ENCODE peak calls at places on chromosomes 7 and 10, in eight cellular contexts. V is GM20000; H is BJ; B is NCI-H774; U is activated CD8-positive, alpha-beta memory T cell treated with anti-CD3 and anti-CD28 coated beads, Interleukin-2, amount 50 U/mL, for 48 hours; K is adipocyte; P is stimulated activated CD4-positive, alpha-beta T cell treated with anti-CD3 and anti-CD28 coated beads, Interleukin-2, amount 100 ng/mL, for 48 hours; X is lower leg skin. Q is an unnamed sample.

GRCh38 chr10:72953687-72954086 is 919 bp downstream of the PLA2G12B start:
- DNase-seq in X (no peak), H (no peak), P (no peak), B (no peak), U (no peak), K (peak), V (no peak), Q (no peak)

GRCh38 chr10:70679498-70679897 is 7.2 kb downstream of the ADAMTS14 start:
- DNase-seq in K (peak), X (peak), P (no peak), U (no peak), V (no peak), H (peak), B (no peak), Q (no peak)

GRCh38 chr7:137851361-137851945 is 4.7 kb upstream of the DGKI start:
- DNase-seq in B (no peak), U (no peak), H (no peak), P (no peak), X (no peak), V (no peak), K (peak), Q (no peak)

GRCh38 chr10:71025535-71025934 is 137.2 kb upstream of the PCBD1 start:
- DNase-seq in B (no peak), H (no peak), U (no peak), K (no peak), P (no peak), V (no peak), X (no peak), Q (no peak)

GRCh38 chr7:2165239-2165609 is 67.5 kb downstream of the MAD1L1 start:
- DNase-seq in P (no peak), B (no peak), V (no peak), H (no peak), X (no peak), K (no peak), U (no peak), Q (peak)

GRCh38 chr10:114266521-114266920 is 27.5 kb downstream of the VWA2 start:
- DNase-seq in K (no peak), V (no peak), U (no peak), X (no peak), H (no peak), P (no peak), B (no peak), Q (no peak)

GRCh38 chr7:112071856-112072255 is 134.3 kb downstream of the DOCK4 start:
- DNase-seq in K (no peak), H (no peak), B (no peak), V (no peak), P (no peak), U (no peak), X (no peak), Q (no peak)

GRCh38 chr7:28195925-28196324 is 15.3 kb upstream of the JAZF1 start:
- DNase-seq in H (no peak), P (no peak), U (no peak), X (no peak), B (no peak), V (no peak), K (no peak), Q (no peak)

GRCh38 chr7:31633894-31634494 is 53.0 kb upstream of the PPP1R17 start:
- DNase-seq in P (no peak), V (peak), H (peak), U (no peak), K (peak), B (peak), X (no peak), Q (no peak)

GRCh38 chr7:128903621-128904361 is 6.7 kb downstream of the KCP start:
- DNase-seq in V (peak), U (no peak), H (no peak), X (peak), P (no peak), K (no peak), B (no peak), Q (no peak)

GRCh38 chr7:39950473-39951155 is 558 bp downstream of the CDK13 start:
- DNase-seq in P (peak), U (peak), B (peak), X (peak), V (peak), K (peak), H (no peak), Q (no peak)

GRCh38 chr7:156892086-156892800 is 740 bp downstream of the LMBR1 start:
- DNase-seq in U (peak), P (peak), X (peak), K (peak), V (peak), B (peak), H (no peak), Q (peak)

GRCh38 chr7:155867280-155867679 is 55.0 kb upstream of the SHH start:
- DNase-seq in K (no peak), V (no peak), B (no peak), X (no peak), H (no peak), U (no peak), P (no peak), Q (no peak)

GRCh38 chr7:98616381-98617050 is 569 bp upstream of the NPTX2 start:
- DNase-seq in P (no peak), B (no peak), K (peak), V (peak), X (no peak), U (no peak), H (no peak), Q (no peak)

GRCh38 chr10:96991313-96991841 is 159.3 kb downstream of the LCOR start:
- DNase-seq in H (peak), P (no peak), K (peak), U (no peak), V (no peak), B (no peak), X (no peak), Q (no peak)

Q was measured in osteocyte.